ENCODE peak calls at places on chromosomes 5 and 9, in four cellular contexts. M is Panc1, T is fibroblast of the aortic adventitia, C is IMR-90. A is an unnamed sample.

GRCh38 chr9:2622361-2623045 is 916 bp downstream of the VLDLR start:
- DNase-seq in C (peak), M (no peak), T (peak), A (no peak)

GRCh38 chr5:134139377-134139851 is 24.9 kb downstream of the TCF7 start:
- DNase-seq in T (no peak), C (no peak), M (no peak), A (no peak)

GRCh38 chr5:35899805-35900204 is 38.6 kb downstream of the CAPSL start:
- DNase-seq in C (no peak), T (no peak), M (no peak), A (no peak)

GRCh38 chr9:122040573-122041242 is 52.4 kb downstream of the TTLL11 start:
- DNase-seq in C (no peak), M (no peak), T (no peak), A (no peak)

GRCh38 chr9:128392302-128393152 is 21.4 kb downstream of the URM1 start:
- DNase-seq in C (no peak), M (no peak), T (no peak), A (no peak)

GRCh38 chr9:123645126-123645525 is 284.8 kb downstream of the DENND1A start:
- DNase-seq in M (no peak), C (no peak), T (no peak), A (no peak)

GRCh38 chr5:23675456-23675855 is 168.0 kb downstream of the PRDM9 start:
- DNase-seq in C (no peak), M (no peak), T (no peak), A (no peak)

GRCh38 chr9:133558191-133559126 is 24.0 kb downstream of the ADAMTSL2 start:
- DNase-seq in M (no peak), T (peak), C (peak), A (no peak)

GRCh38 chr5:57824047-57824446 is 341.4 kb upstream of the ACTBL2 start:
- DNase-seq in T (peak), M (no peak), C (peak), A (peak)

GRCh38 chr9:126363847-126364671 is 37.4 kb downstream of the MVB12B start:
- DNase-seq in M (peak), C (peak), T (peak), A (no peak)

GRCh38 chr9:35729101-35729500 is 2.9 kb downstream of the TLN1 start:
- DNase-seq in T (peak), M (no peak), C (peak), A (no peak)

GRCh38 chr5:19777363-19777762 is 210.6 kb downstream of the CDH18 start:
- DNase-seq in T (no peak), M (no peak), C (no peak), A (no peak)

GRCh38 chr5:158382473-158382872 is 523.5 kb upstream of the CLINT1 start:
- DNase-seq in T (peak), M (peak), C (peak), A (peak)

GRCh38 chr5:168656633-168657032 is 77.5 kb upstream of the PANK3 start:
- DNase-seq in M (no peak), C (no peak), T (peak), A (no peak)

GRCh38 chr9:81455826-81456225 is 233.5 kb downstream of the TLE1 start:
- DNase-seq in M (no peak), T (no peak), C (no peak), A (no peak)

GRCh38 chr9:130866474-130866965 is 30.1 kb downstream of the QRFP start:
- DNase-seq in T (peak), C (peak), M (peak), A (no peak)

GRCh38 chr5:133499896-133500295 is 112.4 kb downstream of the FSTL4 start:
- DNase-seq in C (no peak), T (no peak), M (no peak), A (no peak)

GRCh38 chr5:96629774-96630173 is 32.4 kb upstream of the CAST start:
- DNase-seq in M (peak), T (peak), C (peak), A (no peak)

GRCh38 chr9:133647765-133648469 is 11.8 kb downstream of the DBH start:
- DNase-seq in C (no peak), M (no peak), T (no peak), A (no peak)

GRCh38 chr5:79527431-79527830 is 13.5 kb upstream of the HOMER1 start:
- DNase-seq in M (no peak), T (no peak), C (no peak), A (no peak)

GRCh38 chr9:72294952-72295351 is 70.1 kb downstream of the ZFAND5 start:
- DNase-seq in T (peak), M (no peak), C (no peak), A (peak)

GRCh38 chr9:92138157-92138959 is 23.1 kb upstream of the SPTLC1 start:
- DNase-seq in C (peak), M (no peak), T (peak), A (no peak)

GRCh38 chr5:66814146-66814991 is 218.2 kb downstream of the MAST4 start:
- DNase-seq in C (peak), M (peak), T (peak), A (no peak)

GRCh38 chr9:70924380-70924779 is 197.0 kb downstream of the TRPM3 start:
- DNase-seq in C (peak), M (no peak), T (peak), A (no peak)

GRCh38 chr5:109950634-109951033 is 260.9 kb downstream of the MAN2A1 start:
- DNase-seq in T (no peak), C (no peak), M (no peak), A (no peak)

GRCh38 chr9:75001719-75002421 is 26.2 kb downstream of the CARNMT1 start:
- DNase-seq in M (peak), T (peak), C (peak), A (peak)

GRCh38 chr9:38467404-38467803 is 43.1 kb upstream of the IGFBPL1 start:
- DNase-seq in M (no peak), C (no peak), T (no peak), A (no peak)

DNA sequence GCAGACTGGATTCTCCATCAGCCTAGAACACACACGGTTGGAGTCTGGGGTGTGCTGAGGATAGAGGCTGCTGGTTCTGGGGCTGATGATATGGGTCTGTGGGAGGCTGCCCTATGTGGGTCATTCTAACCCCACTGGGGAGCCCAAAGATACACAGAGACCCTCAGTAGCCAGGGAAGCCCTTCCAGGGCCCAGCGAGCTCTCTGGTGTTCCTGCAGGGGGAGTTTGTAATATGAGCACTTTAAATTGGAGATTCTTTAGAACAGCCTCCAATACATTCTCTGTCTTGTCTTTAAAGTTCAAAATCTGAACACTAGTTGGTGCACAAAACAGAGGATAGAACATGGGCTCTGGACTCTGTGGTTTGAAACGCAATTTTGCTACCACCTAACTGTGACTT is 2.4 kb downstream of the ACTL7A start:
- DNase-seq in C (no peak), T (no peak), M (no peak), A (no peak)
- TF ChIP-seq CTCF in C (no peak), T (no peak), M (no peak), A (no peak)

DNA sequence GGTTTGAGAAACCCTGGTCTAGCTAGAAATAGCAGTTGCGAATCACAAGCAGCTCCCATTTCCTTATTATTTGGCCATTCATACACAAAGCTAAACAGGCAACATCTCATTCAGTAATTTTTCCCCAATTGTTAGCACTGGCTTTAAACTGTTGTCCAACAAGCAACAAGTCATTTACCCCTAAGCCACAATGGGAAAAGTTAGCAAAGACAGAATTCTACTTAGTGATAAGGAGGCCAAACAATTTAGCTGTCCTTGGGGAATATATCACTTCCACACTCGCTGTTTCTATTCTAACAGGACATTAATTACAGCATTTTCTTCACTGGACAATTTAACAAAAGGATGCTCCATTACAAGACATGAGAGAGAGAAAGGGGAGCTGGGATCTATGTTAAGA is 2.8 kb downstream of the MYO10 start:
- DNase-seq in T (peak), C (no peak), M (no peak), A (no peak)
- H3K4me3 ChIP-seq in T (peak), C (peak), M (peak), A (peak)

GRCh38 chr5:146205499-146206202 is 2.2 kb downstream of the RBM27 start:
- DNase-seq in T (no peak), C (no peak), M (no peak), A (no peak)

GRCh38 chr5:146203872-146204192 is 427 bp downstream of the RBM27 start:
- DNase-seq in C (no peak), M (no peak), T (no peak), A (no peak)

GRCh38 chr5:146213210-146213838 is 9.9 kb downstream of the RBM27 start:
- DNase-seq in M (no peak), T (peak), C (peak), A (peak)

GRCh38 chr5:146206257-146206656 is 2.9 kb downstream of the RBM27 start:
- DNase-seq in T (no peak), C (no peak), M (no peak), A (no peak)

DNA sequence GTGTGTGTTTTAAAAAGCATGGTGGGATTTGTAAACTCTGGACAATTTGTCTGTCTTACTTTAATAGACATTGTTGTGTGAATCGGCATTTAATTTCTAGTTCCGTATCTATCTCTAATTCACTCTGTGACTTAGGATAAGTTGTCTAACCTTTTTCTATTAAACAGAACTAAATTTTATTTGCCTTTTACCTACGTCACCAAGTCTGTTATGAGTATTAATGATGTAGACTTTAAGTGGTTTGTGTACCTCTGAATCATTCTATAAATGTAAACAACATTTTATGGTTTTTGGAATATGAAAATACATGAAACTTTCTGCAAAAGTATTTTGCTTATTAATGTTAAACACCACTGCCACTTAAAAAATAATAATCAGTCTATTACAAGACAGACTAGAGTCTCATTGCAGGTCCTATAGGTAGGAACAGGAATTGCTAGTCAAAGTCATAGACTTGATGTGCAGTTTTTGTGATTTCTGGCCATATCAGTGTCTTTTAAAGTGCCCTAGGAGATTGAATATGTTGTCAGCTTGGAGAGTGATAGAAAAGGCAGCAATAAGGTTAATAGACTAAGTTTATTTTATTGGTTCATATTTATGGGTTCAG is 5.6 kb downstream of the RBM27 start:
- DNase-seq in C (peak), T (no peak), M (no peak), A (no peak)
- TF ChIP-seq CTCF in C (no peak), T (peak), M (no peak), A (peak)

DNA sequence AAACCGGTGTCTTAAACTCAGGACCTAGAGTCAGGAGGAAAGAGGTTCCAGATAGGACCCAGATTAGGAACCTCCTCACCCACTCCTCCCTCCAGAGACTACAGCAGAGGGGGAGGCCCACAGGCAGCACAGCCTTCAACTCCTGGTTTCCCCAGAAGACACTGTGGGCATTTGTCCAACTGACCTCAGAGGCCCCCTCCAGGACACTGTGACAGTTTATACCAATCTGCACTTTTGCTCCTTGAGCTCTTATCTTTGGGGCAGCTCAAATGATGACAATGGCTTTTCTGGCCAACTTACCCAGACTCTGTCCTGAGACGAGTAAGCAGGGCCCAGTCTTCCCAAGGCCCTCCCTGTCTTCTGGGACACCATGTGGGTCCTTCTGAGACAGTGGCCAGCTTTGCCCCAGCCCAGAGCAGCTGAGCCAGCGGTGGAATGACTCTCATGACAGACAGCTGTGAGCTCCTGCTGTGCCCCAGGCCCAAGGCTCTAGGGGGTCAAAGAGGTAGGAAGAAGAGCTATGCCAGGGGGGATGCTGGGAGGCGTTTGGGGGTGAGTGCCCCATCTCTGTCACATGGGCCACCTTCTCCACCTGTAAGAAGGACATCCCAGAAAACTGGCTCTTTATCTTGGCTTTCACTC is 14.3 kb downstream of the OR2V2 start:
- DNase-seq in C (no peak), T (no peak), M (no peak), A (no peak)
- H3K4me3 ChIP-seq in C (no peak), T (peak), M (peak), A (peak)

DNA sequence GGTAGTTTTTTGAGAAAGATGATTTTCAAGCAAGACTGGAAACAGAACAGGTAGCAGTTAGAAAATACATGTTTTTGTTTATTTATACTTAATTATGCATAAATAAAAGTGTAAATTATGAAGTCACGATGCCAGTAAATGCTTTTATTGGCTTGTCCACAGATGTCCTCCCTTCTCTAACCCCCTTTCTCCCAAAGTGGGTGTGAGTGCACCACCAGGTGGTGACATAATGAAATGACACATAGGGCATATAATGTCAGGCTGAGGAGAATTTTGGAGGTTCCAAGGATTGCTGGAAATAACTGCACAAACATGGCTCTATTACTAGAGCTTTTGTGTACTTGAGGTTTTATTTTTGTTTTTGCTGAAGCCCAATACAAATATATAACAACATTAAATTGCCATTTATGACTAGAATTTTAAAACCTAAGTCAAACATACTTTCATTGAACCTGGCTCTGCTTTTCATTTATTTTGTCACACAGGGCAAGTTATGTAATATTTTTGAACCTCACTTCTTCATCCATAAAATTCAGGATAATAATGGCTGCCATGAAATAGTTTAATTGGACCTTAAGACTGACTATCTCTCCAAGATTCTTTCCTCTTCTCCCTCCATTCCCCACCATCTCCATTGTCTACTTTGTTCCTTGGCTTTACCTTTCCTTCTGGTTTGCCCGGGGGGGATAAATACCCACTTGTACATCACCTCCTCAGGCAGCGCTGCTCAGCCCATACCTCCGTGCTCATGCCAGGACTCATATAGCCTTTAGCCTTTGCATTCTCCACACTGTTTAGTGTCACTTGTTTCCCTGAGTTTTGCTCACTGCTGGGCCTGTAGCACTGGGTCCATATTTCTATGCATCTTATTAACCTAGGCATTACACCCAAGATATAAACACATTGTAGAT is 168.8 kb downstream of the PDE4D start:
- DNase-seq in C (peak), M (no peak), T (peak), A (no peak)
- TF ChIP-seq CTCF in C (peak), M (peak), T (peak), A (peak)

GRCh38 chr5:1999794-2000193 is 117.1 kb upstream of the IRX4 start:
- DNase-seq in C (no peak), T (no peak), M (no peak), A (no peak)

GRCh38 chr5:1995491-1995890 is 112.8 kb upstream of the IRX4 start:
- DNase-seq in M (no peak), C (no peak), T (no peak), A (no peak)

GRCh38 chr5:1998716-1999317 is 116.1 kb upstream of the IRX4 start:
- DNase-seq in C (no peak), M (no peak), T (no peak), A (no peak)

GRCh38 chr5:1998348-1998669 is 115.6 kb upstream of the IRX4 start:
- DNase-seq in T (no peak), M (no peak), C (no peak), A (no peak)

DNA sequence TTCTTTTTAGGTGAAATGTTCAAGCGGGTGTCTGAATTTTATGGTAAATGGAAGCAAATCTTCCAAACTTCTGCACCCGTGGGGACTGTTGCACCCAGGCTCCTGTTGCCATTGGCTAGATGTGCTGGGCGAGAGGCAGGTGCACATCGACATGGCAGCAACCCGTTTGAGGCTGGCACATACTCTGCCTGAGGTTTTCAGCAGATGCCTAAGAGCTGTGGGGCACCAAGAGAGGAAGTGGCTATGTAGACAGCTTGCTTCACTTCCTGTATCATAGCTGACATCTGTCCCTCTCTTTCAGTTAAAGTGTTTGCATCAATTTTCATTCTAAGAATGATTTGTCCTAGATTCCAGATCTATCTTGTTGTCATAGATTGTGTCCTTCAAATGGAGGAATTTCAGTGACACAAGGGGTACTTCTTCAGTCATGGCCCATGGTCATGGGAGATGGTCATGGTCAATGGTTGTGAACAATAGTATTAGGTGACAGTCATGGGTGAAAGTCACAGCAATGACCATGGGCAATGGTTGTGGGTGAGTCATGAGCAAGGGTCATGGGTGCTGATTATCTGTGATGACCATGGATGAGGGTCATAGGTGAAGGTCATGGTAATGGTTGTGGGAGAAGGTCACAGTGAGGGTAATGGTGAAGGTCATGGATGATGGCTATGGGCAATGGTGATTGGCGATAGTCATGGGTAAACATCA is 115.1 kb upstream of the IRX4 start:
- DNase-seq in C (no peak), T (no peak), M (no peak), A (no peak)
- H3K4me3 ChIP-seq in C (no peak), T (no peak), M (no peak), A (no peak)

A was measured in epithelial cell of proximal tubule.